ENCODE peak calls at places on chromosomes 1 and 21, in nine cellular contexts. One of them, this sample, is unnamed.

GRCh38 chr1:209038316-209038715 is 545.2 kb upstream of the CAMK1G start:
- DNase-seq in GM23248: no peak
- DNase-seq in fibroblast of lung: no peak
- DNase-seq in CD8-positive, alpha-beta memory T cell: no peak
- DNase-seq in ovary: no peak
- DNase-seq in A549: no peak
- DNase-seq in brain microvascular endothelial cell: no peak
- DNase-seq in left lung: no peak
- DNase-seq in upper lobe of right lung: no peak
- DNase-seq in this sample: no peak

GRCh38 chr21:45856422-45856821 is 125.1 kb upstream of the COL6A1 start:
- DNase-seq in upper lobe of right lung: no peak
- DNase-seq in ovary: no peak
- DNase-seq in left lung: no peak
- DNase-seq in brain microvascular endothelial cell: no peak
- DNase-seq in A549: no peak
- DNase-seq in fibroblast of lung: no peak
- DNase-seq in CD8-positive, alpha-beta memory T cell: no peak
- DNase-seq in GM23248: no peak
- DNase-seq in this sample: no peak

GRCh38 chr21:26055841-26056264 is 114.7 kb downstream of the APP start:
- DNase-seq in fibroblast of lung: no peak
- DNase-seq in brain microvascular endothelial cell: no peak
- DNase-seq in GM23248: no peak
- DNase-seq in A549: no peak
- DNase-seq in left lung: no peak
- DNase-seq in CD8-positive, alpha-beta memory T cell: no peak
- DNase-seq in ovary: no peak
- DNase-seq in upper lobe of right lung: no peak
- DNase-seq in this sample: no peak

GRCh38 chr1:16302709-16303627 is 49.3 kb downstream of the FBXO42 start:
- DNase-seq in upper lobe of right lung: no peak
- DNase-seq in CD8-positive, alpha-beta memory T cell: no peak
- DNase-seq in ovary: no peak
- DNase-seq in fibroblast of lung: peak; percentile 30
- DNase-seq in A549: no peak
- DNase-seq in brain microvascular endothelial cell: no peak
- DNase-seq in GM23248: no peak
- DNase-seq in left lung: no peak
- DNase-seq in this sample: no peak

GRCh38 chr1:81254560-81254959 is 546.2 kb upstream of the ADGRL2 start:
- DNase-seq in upper lobe of right lung: no peak
- DNase-seq in fibroblast of lung: no peak
- DNase-seq in brain microvascular endothelial cell: no peak
- DNase-seq in left lung: no peak
- DNase-seq in ovary: no peak
- DNase-seq in GM23248: peak; percentile 5
- DNase-seq in A549: no peak
- DNase-seq in CD8-positive, alpha-beta memory T cell: no peak
- DNase-seq in this sample: no peak

GRCh38 chr1:69824932-69825331 is 257.2 kb downstream of the LRRC7 start:
- DNase-seq in fibroblast of lung: no peak
- DNase-seq in ovary: no peak
- DNase-seq in CD8-positive, alpha-beta memory T cell: no peak
- DNase-seq in GM23248: peak; percentile 66
- DNase-seq in A549: no peak
- DNase-seq in left lung: no peak
- DNase-seq in upper lobe of right lung: no peak
- DNase-seq in brain microvascular endothelial cell: peak; percentile 5
- DNase-seq in this sample: peak; percentile 17

GRCh38 chr1:30684881-30685795 is 38.2 kb downstream of the MATN1 start:
- DNase-seq in left lung: peak; percentile 90
- DNase-seq in upper lobe of right lung: peak; percentile 86
- DNase-seq in brain microvascular endothelial cell: no peak
- DNase-seq in ovary: no peak
- DNase-seq in A549: peak; percentile 43
- DNase-seq in CD8-positive, alpha-beta memory T cell: no peak
- DNase-seq in fibroblast of lung: no peak
- DNase-seq in GM23248: no peak
- DNase-seq in this sample: peak; percentile 74

GRCh38 chr21:20720623-20721022 is 277.6 kb upstream of the NCAM2 start:
- DNase-seq in brain microvascular endothelial cell: no peak
- DNase-seq in GM23248: no peak
- DNase-seq in A549: no peak
- DNase-seq in CD8-positive, alpha-beta memory T cell: no peak
- DNase-seq in fibroblast of lung: peak; percentile 33
- DNase-seq in upper lobe of right lung: no peak
- DNase-seq in ovary: no peak
- DNase-seq in left lung: no peak
- DNase-seq in this sample: no peak

GRCh38 chr1:97685355-97685754 is 235.5 kb downstream of the DPYD start:
- DNase-seq in upper lobe of right lung: no peak
- DNase-seq in fibroblast of lung: no peak
- DNase-seq in A549: no peak
- DNase-seq in brain microvascular endothelial cell: no peak
- DNase-seq in GM23248: no peak
- DNase-seq in CD8-positive, alpha-beta memory T cell: no peak
- DNase-seq in ovary: no peak
- DNase-seq in left lung: no peak
- DNase-seq in this sample: no peak

GRCh38 chr1:74419611-74420010 is 92.8 kb downstream of the LRRC53 start:
- DNase-seq in ovary: no peak
- DNase-seq in fibroblast of lung: no peak
- DNase-seq in upper lobe of right lung: no peak
- DNase-seq in brain microvascular endothelial cell: no peak
- DNase-seq in A549: no peak
- DNase-seq in CD8-positive, alpha-beta memory T cell: no peak
- DNase-seq in left lung: no peak
- DNase-seq in GM23248: no peak
- DNase-seq in this sample: no peak

GRCh38 chr1:9629445-9630201 is 21.9 kb upstream of the PIK3CD start:
- DNase-seq in CD8-positive, alpha-beta memory T cell: peak; percentile 83
- DNase-seq in GM23248: no peak
- DNase-seq in brain microvascular endothelial cell: no peak
- DNase-seq in A549: no peak
- DNase-seq in upper lobe of right lung: peak; percentile 87
- DNase-seq in fibroblast of lung: no peak
- DNase-seq in ovary: peak; percentile 70
- DNase-seq in left lung: peak; percentile 85
- DNase-seq in this sample: peak; percentile 85

GRCh38 chr1:186443638-186444037 is 17.3 kb downstream of the PDC start:
- DNase-seq in left lung: no peak
- DNase-seq in fibroblast of lung: no peak
- DNase-seq in GM23248: no peak
- DNase-seq in A549: no peak
- DNase-seq in brain microvascular endothelial cell: no peak
- DNase-seq in ovary: no peak
- DNase-seq in upper lobe of right lung: no peak
- DNase-seq in CD8-positive, alpha-beta memory T cell: no peak
- DNase-seq in this sample: no peak

GRCh38 chr21:43948740-43949498 is 63.2 kb upstream of the TRAPPC10 start:
- DNase-seq in left lung: no peak
- DNase-seq in upper lobe of right lung: no peak
- DNase-seq in fibroblast of lung: no peak
- DNase-seq in A549: no peak
- DNase-seq in GM23248: no peak
- DNase-seq in CD8-positive, alpha-beta memory T cell: no peak
- DNase-seq in brain microvascular endothelial cell: no peak
- DNase-seq in ovary: no peak
- DNase-seq in this sample: peak; percentile 28

GRCh38 chr21:45577806-45578801 is 35.9 kb upstream of the SLC19A1 start:
- DNase-seq in brain microvascular endothelial cell: no peak
- DNase-seq in ovary: no peak
- DNase-seq in GM23248: no peak
- DNase-seq in upper lobe of right lung: peak; percentile 74
- DNase-seq in A549: no peak
- DNase-seq in CD8-positive, alpha-beta memory T cell: peak; percentile 33
- DNase-seq in fibroblast of lung: no peak
- DNase-seq in left lung: peak; percentile 69
- DNase-seq in this sample: peak; percentile 41

GRCh38 chr1:192807221-192807967 is 1.4 kb upstream of the RGS2 start:
- DNase-seq in upper lobe of right lung: no peak
- DNase-seq in A549: peak; percentile 20
- DNase-seq in CD8-positive, alpha-beta memory T cell: peak; percentile 46
- DNase-seq in brain microvascular endothelial cell: no peak
- DNase-seq in GM23248: peak; percentile 64
- DNase-seq in fibroblast of lung: peak; percentile 69
- DNase-seq in ovary: no peak
- DNase-seq in left lung: no peak
- DNase-seq in this sample: no peak

GRCh38 chr1:165563551-165563950 is 19.8 kb downstream of the LRRC52 start:
- DNase-seq in A549: no peak
- DNase-seq in CD8-positive, alpha-beta memory T cell: no peak
- DNase-seq in GM23248: no peak
- DNase-seq in ovary: no peak
- DNase-seq in brain microvascular endothelial cell: no peak
- DNase-seq in left lung: no peak
- DNase-seq in upper lobe of right lung: no peak
- DNase-seq in fibroblast of lung: no peak
- DNase-seq in this sample: peak; percentile 56

GRCh38 chr1:156641761-156642264 is at the start of gene BCAN:
- DNase-seq in A549: no peak
- DNase-seq in fibroblast of lung: no peak
- DNase-seq in brain microvascular endothelial cell: no peak
- DNase-seq in GM23248: peak; percentile 48
- DNase-seq in ovary: no peak
- DNase-seq in upper lobe of right lung: no peak
- DNase-seq in left lung: no peak
- DNase-seq in CD8-positive, alpha-beta memory T cell: no peak
- DNase-seq in this sample: no peak

GRCh38 chr1:93904228-93904627 is 5.0 kb downstream of the GCLM start:
- DNase-seq in left lung: no peak
- DNase-seq in CD8-positive, alpha-beta memory T cell: no peak
- DNase-seq in fibroblast of lung: peak; percentile 2
- DNase-seq in ovary: no peak
- DNase-seq in brain microvascular endothelial cell: no peak
- DNase-seq in A549: no peak
- DNase-seq in upper lobe of right lung: no peak
- DNase-seq in GM23248: peak; percentile 10
- DNase-seq in this sample: no peak

GRCh38 chr21:41799763-41800162 is 32.9 kb upstream of the RIPK4 start:
- DNase-seq in ovary: no peak
- DNase-seq in fibroblast of lung: no peak
- DNase-seq in brain microvascular endothelial cell: no peak
- DNase-seq in GM23248: no peak
- DNase-seq in A549: no peak
- DNase-seq in left lung: no peak
- DNase-seq in CD8-positive, alpha-beta memory T cell: no peak
- DNase-seq in upper lobe of right lung: no peak
- DNase-seq in this sample: no peak
- H3K27ac ChIP-seq in ovary: no peak overlapping the region
- H3K27ac ChIP-seq in fibroblast of lung: no peak overlapping the region
- H3K27ac ChIP-seq in brain microvascular endothelial cell: no peak overlapping the region
- H3K27ac ChIP-seq in GM23248: no peak overlapping the region
- H3K27ac ChIP-seq in A549: no peak overlapping the region
- H3K27ac ChIP-seq in left lung: no peak overlapping the region
- H3K27ac ChIP-seq in CD8-positive, alpha-beta memory T cell: no peak overlapping the region
- H3K27ac ChIP-seq in upper lobe of right lung: no peak overlapping the region
- H3K27ac ChIP-seq in this sample: no peak overlapping the region

DNA sequence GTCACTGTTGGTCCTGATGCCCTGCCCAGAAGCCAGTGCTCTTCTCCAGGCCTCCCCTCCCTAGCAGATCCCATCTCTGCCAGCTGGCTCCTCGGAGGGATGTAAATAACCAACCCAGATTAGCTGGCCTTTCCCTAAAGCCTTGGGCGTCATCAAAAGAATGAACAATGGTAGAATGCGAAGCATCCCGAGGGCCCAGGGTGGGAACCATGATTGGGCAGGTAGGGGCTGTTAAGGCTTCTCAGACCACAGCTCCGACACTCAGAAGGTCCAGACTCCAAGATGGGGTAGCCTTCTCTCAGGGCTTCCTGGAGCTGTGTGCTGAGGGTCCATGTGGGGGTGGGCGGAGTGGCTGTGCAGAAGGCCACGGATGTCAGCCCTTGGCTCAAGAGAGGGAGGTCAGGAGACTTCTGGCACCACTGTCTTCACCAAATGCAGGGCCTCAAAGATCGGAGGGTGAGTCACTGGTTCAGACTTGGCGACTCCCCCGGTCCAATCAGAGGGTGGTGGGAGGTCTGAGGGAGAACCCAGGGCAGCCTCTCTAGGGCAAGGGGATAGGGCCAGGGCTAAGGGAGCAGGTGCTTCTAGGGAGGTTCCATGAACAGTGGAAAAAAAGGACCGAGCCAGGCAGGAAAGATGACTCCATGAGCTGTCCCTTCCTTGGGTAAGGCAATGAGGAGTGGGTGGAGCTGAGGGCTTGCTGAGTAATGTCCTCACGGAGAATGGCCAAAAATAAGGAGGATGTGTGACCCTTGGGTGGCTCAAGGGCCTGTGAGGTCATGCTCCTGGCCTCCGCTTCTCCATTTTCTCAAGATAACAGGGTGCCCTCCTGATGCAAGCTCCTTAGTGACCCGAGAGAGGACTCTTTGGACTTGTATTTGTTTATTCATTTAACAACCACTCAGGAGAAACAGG is 58.4 kb upstream of the EPS8L3 start:
- DNase-seq in brain microvascular endothelial cell: peak; percentile 41
- DNase-seq in upper lobe of right lung: no peak
- DNase-seq in CD8-positive, alpha-beta memory T cell: no peak
- DNase-seq in GM23248: peak; percentile 92
- DNase-seq in ovary: no peak
- DNase-seq in left lung: peak; percentile 73
- DNase-seq in fibroblast of lung: peak; percentile 63
- DNase-seq in A549: peak; percentile 27
- DNase-seq in this sample: peak; percentile 71
- H3K4me3 ChIP-seq in brain microvascular endothelial cell: no peak overlapping the region
- H3K4me3 ChIP-seq in upper lobe of right lung: no peak overlapping the region
- H3K4me3 ChIP-seq in CD8-positive, alpha-beta memory T cell: no peak overlapping the region
- H3K4me3 ChIP-seq in GM23248: peak overlapping the region; percentile 20
- H3K4me3 ChIP-seq in ovary: no peak overlapping the region
- H3K4me3 ChIP-seq in left lung: no peak overlapping the region
- H3K4me3 ChIP-seq in fibroblast of lung: no peak overlapping the region
- H3K4me3 ChIP-seq in A549: no peak overlapping the region
- H3K4me3 ChIP-seq in this sample: no peak overlapping the region

DNA sequence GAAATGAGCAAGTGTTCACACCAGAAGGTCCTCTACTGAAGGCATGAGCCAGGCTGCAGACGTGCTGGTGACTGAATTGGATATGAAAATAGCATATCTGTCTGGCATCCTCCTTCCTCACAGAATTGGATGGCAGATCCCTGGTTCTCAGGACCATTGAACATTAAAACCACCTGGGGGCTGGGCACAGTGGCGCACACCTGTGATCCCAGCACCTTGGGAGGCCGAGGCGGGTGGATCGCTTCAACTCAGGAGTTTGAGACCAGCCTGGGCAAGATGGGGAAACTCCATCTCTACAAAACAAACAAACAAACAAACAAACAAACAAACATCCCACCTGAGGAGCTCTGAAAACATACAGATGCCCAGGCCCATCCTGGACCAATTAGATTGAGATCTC is 23.4 kb downstream of the TEX35 start:
- DNase-seq in CD8-positive, alpha-beta memory T cell: no peak
- DNase-seq in upper lobe of right lung: no peak
- DNase-seq in fibroblast of lung: no peak
- DNase-seq in brain microvascular endothelial cell: no peak
- DNase-seq in ovary: no peak
- DNase-seq in A549: no peak
- DNase-seq in GM23248: peak; percentile 15
- DNase-seq in left lung: no peak
- DNase-seq in this sample: no peak
- H3K27ac ChIP-seq in CD8-positive, alpha-beta memory T cell: no peak overlapping the region
- H3K27ac ChIP-seq in upper lobe of right lung: no peak overlapping the region
- H3K27ac ChIP-seq in fibroblast of lung: peak overlapping the region; percentile 86
- H3K27ac ChIP-seq in brain microvascular endothelial cell: no peak overlapping the region
- H3K27ac ChIP-seq in ovary: no peak overlapping the region
- H3K27ac ChIP-seq in A549: peak overlapping the region; percentile 79
- H3K27ac ChIP-seq in GM23248: peak overlapping the region; percentile 85
- H3K27ac ChIP-seq in left lung: peak overlapping the region; percentile 5
- H3K27ac ChIP-seq in this sample: peak overlapping the region; percentile 93

GRCh38 chr1:110347182-110347893 is 8.2 kb downstream of the RBM15 start:
- DNase-seq in A549: no peak
- DNase-seq in ovary: no peak
- DNase-seq in upper lobe of right lung: no peak
- DNase-seq in left lung: no peak
- DNase-seq in GM23248: no peak
- DNase-seq in fibroblast of lung: no peak
- DNase-seq in CD8-positive, alpha-beta memory T cell: no peak
- DNase-seq in brain microvascular endothelial cell: no peak
- DNase-seq in this sample: no peak
- H3K4me3 ChIP-seq in A549: no peak overlapping the region
- H3K4me3 ChIP-seq in ovary: no peak overlapping the region
- H3K4me3 ChIP-seq in upper lobe of right lung: no peak overlapping the region
- H3K4me3 ChIP-seq in left lung: no peak overlapping the region
- H3K4me3 ChIP-seq in GM23248: no peak overlapping the region
- H3K4me3 ChIP-seq in fibroblast of lung: no peak overlapping the region
- H3K4me3 ChIP-seq in CD8-positive, alpha-beta memory T cell: no peak overlapping the region
- H3K4me3 ChIP-seq in brain microvascular endothelial cell: no peak overlapping the region
- H3K4me3 ChIP-seq in this sample: no peak overlapping the region